ENCODE peak calls at places on chromosomes 3 and 15, in six cellular contexts. Z, P, B, N, F and I are unnamed samples.

GRCh38 chr3:44065741-44066140 is 175.9 kb upstream of the TOPAZ1 start:
- DNase-seq in B (no peak), F (no peak), Z (peak), N (peak), P (no peak), I (no peak)

GRCh38 chr15:90451215-90451850 is 63.3 kb downstream of the IQGAP1 start:
- DNase-seq in B (peak), F (no peak), Z (peak), P (no peak), N (no peak), I (no peak)

GRCh38 chr3:167733961-167734497 is 663 bp downstream of the PDCD10 start:
- DNase-seq in F (no peak), B (no peak), N (no peak), Z (no peak), P (no peak), I (peak)

GRCh38 chr3:9615003-9615628 is 34.2 kb upstream of the MTMR14 start:
- DNase-seq in F (no peak), Z (no peak), B (no peak), N (peak), P (no peak), I (no peak)

GRCh38 chr3:49715611-49716121 is 3.8 kb downstream of the AMIGO3 start:
- DNase-seq in B (no peak), P (no peak), N (no peak), F (no peak), Z (no peak), I (no peak)

GRCh38 chr3:152155246-152155645 is 113.5 kb upstream of the MBNL1 start:
- DNase-seq in N (no peak), B (no peak), Z (no peak), P (no peak), F (no peak), I (no peak)

GRCh38 chr3:17678116-17678741 is 64.2 kb downstream of the TBC1D5 start:
- DNase-seq in N (no peak), B (no peak), Z (no peak), P (no peak), F (no peak), I (no peak)

GRCh38 chr3:151316267-151316991 is at the start of gene GPR87:
- DNase-seq in F (no peak), P (no peak), N (no peak), B (no peak), Z (peak), I (no peak)

GRCh38 chr3:12960497-12960896 is 112.7 kb downstream of the IQSEC1 start:
- DNase-seq in F (no peak), N (no peak), Z (no peak), B (no peak), P (no peak), I (no peak)

GRCh38 chr3:30649572-30650310 is 43.3 kb downstream of the TGFBR2 start:
- DNase-seq in F (no peak), N (no peak), P (no peak), Z (no peak), B (no peak), I (no peak)

GRCh38 chr3:142064454-142064853 is 84.9 kb downstream of the TFDP2 start:
- DNase-seq in F (no peak), P (no peak), Z (no peak), B (no peak), N (no peak), I (no peak)

GRCh38 chr3:155737844-155738460 is 6.9 kb downstream of the PLCH1 start:
- DNase-seq in Z (peak), F (no peak), N (no peak), P (no peak), B (no peak), I (no peak)